ENCODE peak calls at places on chromosomes 4 and X, in five cellular contexts. One of them, this sample, is unnamed.

GRCh38 chrX:65910899-65911298 is 129.0 kb downstream of the VSIG4 start:
- DNase-seq in neuronal stem cell: no peak
- DNase-seq in trophoblast cell: no peak
- DNase-seq in H1: no peak
- DNase-seq in IMR-90: no peak
- DNase-seq in this sample: no peak

GRCh38 chr4:70903282-70903603 is 1.1 kb downstream of the MOB1B start:
- DNase-seq in neuronal stem cell: no peak
- DNase-seq in trophoblast cell: no peak
- DNase-seq in H1: no peak
- DNase-seq in IMR-90: no peak
- DNase-seq in this sample: peak; percentile 42

GRCh38 chrX:135345328-135345645 is 36.0 kb downstream of the ETDC start:
- DNase-seq in neuronal stem cell: no peak
- DNase-seq in trophoblast cell: no peak
- DNase-seq in H1: no peak
- DNase-seq in IMR-90: peak; percentile 49
- DNase-seq in this sample: peak; percentile 34

GRCh38 chr4:138911903-138912713 is 103.5 kb upstream of the NOCT start:
- DNase-seq in neuronal stem cell: no peak
- DNase-seq in trophoblast cell: no peak
- DNase-seq in H1: no peak
- DNase-seq in IMR-90: no peak
- DNase-seq in this sample: peak; percentile 43

GRCh38 chr4:142955501-142955900 is 109.4 kb upstream of the INPP4B start:
- DNase-seq in neuronal stem cell: no peak
- DNase-seq in trophoblast cell: no peak
- DNase-seq in H1: no peak
- DNase-seq in IMR-90: no peak
- DNase-seq in this sample: no peak

GRCh38 chr4:93764647-93765246 is 63.8 kb upstream of the ATOH1 start:
- DNase-seq in neuronal stem cell: peak; percentile 45
- DNase-seq in trophoblast cell: peak; percentile 85
- DNase-seq in H1: no peak
- DNase-seq in IMR-90: peak; percentile 44
- DNase-seq in this sample: peak; percentile 48

GRCh38 chrX:76454456-76454927 is 27.0 kb downstream of the MAGEE1 start:
- DNase-seq in neuronal stem cell: no peak
- DNase-seq in trophoblast cell: peak; percentile 44
- DNase-seq in H1: no peak
- DNase-seq in IMR-90: peak; percentile 9
- DNase-seq in this sample: peak; percentile 0

GRCh38 chrX:132958086-132958703 is at the start of gene HS6ST2:
- DNase-seq in neuronal stem cell: peak; percentile 27
- DNase-seq in trophoblast cell: peak; percentile 19
- DNase-seq in H1: no peak
- DNase-seq in IMR-90: no peak
- DNase-seq in this sample: peak; percentile 14

GRCh38 chr4:55554453-55555030 is 7.8 kb upstream of the CLOCK start:
- DNase-seq in neuronal stem cell: no peak
- DNase-seq in trophoblast cell: peak; percentile 29
- DNase-seq in H1: no peak
- DNase-seq in IMR-90: peak; percentile 71
- DNase-seq in this sample: peak; percentile 44

GRCh38 chr4:2878346-2878745 is 34.7 kb downstream of the ADD1 start:
- DNase-seq in neuronal stem cell: no peak
- DNase-seq in trophoblast cell: no peak
- DNase-seq in H1: no peak
- DNase-seq in IMR-90: no peak
- DNase-seq in this sample: no peak

GRCh38 chr4:152539556-152540292 is 3.8 kb upstream of the FBXW7 start:
- DNase-seq in neuronal stem cell: no peak
- DNase-seq in trophoblast cell: no peak
- DNase-seq in H1: no peak
- DNase-seq in IMR-90: no peak
- DNase-seq in this sample: no peak

GRCh38 chr4:18860836-18861530 is 839.4 kb upstream of the LCORL start:
- DNase-seq in neuronal stem cell: no peak
- DNase-seq in trophoblast cell: peak; percentile 50
- DNase-seq in H1: no peak
- DNase-seq in IMR-90: no peak
- DNase-seq in this sample: no peak

GRCh38 chrX:105695451-105695850 is 126.9 kb upstream of the NRK start:
- DNase-seq in neuronal stem cell: no peak
- DNase-seq in trophoblast cell: peak; percentile 80
- DNase-seq in H1: no peak
- DNase-seq in IMR-90: peak; percentile 20
- DNase-seq in this sample: peak; percentile 44

GRCh38 chr4:99293357-99293756 is 2.6 kb upstream of the ADH1A start:
- DNase-seq in neuronal stem cell: no peak
- DNase-seq in trophoblast cell: no peak
- DNase-seq in H1: no peak
- DNase-seq in IMR-90: no peak
- DNase-seq in this sample: no peak

GRCh38 chr4:138010639-138011038 is 231.5 kb downstream of the SLC7A11 start:
- DNase-seq in neuronal stem cell: no peak
- DNase-seq in trophoblast cell: no peak
- DNase-seq in H1: no peak
- DNase-seq in IMR-90: no peak
- DNase-seq in this sample: no peak

GRCh38 chr4:83548151-83548905 is 12.4 kb downstream of the GPAT3 start:
- DNase-seq in neuronal stem cell: no peak
- DNase-seq in trophoblast cell: peak; percentile 93
- DNase-seq in H1: peak; percentile 56
- DNase-seq in IMR-90: peak; percentile 97
- DNase-seq in this sample: peak; percentile 89

GRCh38 chr4:86834901-86835300 is 14.3 kb downstream of the SLC10A6 start:
- DNase-seq in neuronal stem cell: no peak
- DNase-seq in trophoblast cell: no peak
- DNase-seq in H1: no peak
- DNase-seq in IMR-90: peak; percentile 89
- DNase-seq in this sample: peak; percentile 89

GRCh38 chrX:115894087-115894486 is 276.5 kb upstream of the AGTR2 start:
- DNase-seq in neuronal stem cell: no peak
- DNase-seq in trophoblast cell: peak; percentile 41
- DNase-seq in H1: no peak
- DNase-seq in IMR-90: peak; percentile 33
- DNase-seq in this sample: no peak

GRCh38 chr4:13570916-13571315 is 26.6 kb upstream of the NKX3-2 start:
- DNase-seq in neuronal stem cell: no peak
- DNase-seq in trophoblast cell: no peak
- DNase-seq in H1: no peak
- DNase-seq in IMR-90: no peak
- DNase-seq in this sample: no peak

GRCh38 chrX:132086717-132087116 is 41.1 kb downstream of the FRMD7 start:
- DNase-seq in neuronal stem cell: no peak
- DNase-seq in trophoblast cell: peak; percentile 79
- DNase-seq in H1: no peak
- DNase-seq in IMR-90: no peak
- DNase-seq in this sample: peak; percentile 19

GRCh38 chr4:2069986-2070385 is 10.9 kb downstream of the NAT8L start:
- DNase-seq in neuronal stem cell: no peak
- DNase-seq in trophoblast cell: no peak
- DNase-seq in H1: no peak
- DNase-seq in IMR-90: no peak
- DNase-seq in this sample: no peak

GRCh38 chrX:106752101-106752678 is 25.7 kb downstream of the RNF128 start:
- DNase-seq in neuronal stem cell: no peak
- DNase-seq in trophoblast cell: peak; percentile 60
- DNase-seq in H1: no peak
- DNase-seq in IMR-90: peak; percentile 7
- DNase-seq in this sample: peak; percentile 8

GRCh38 chrX:120419465-120419864 is 49.6 kb downstream of the LAMP2 start:
- DNase-seq in neuronal stem cell: no peak
- DNase-seq in trophoblast cell: no peak
- DNase-seq in H1: no peak
- DNase-seq in IMR-90: no peak
- DNase-seq in this sample: no peak

GRCh38 chrX:24146283-24146865 is 3.2 kb upstream of the ZFX start:
- DNase-seq in neuronal stem cell: no peak
- DNase-seq in trophoblast cell: no peak
- DNase-seq in H1: no peak
- DNase-seq in IMR-90: peak; percentile 22
- DNase-seq in this sample: peak; percentile 32

GRCh38 chr4:101020956-101021355 is 326.4 kb downstream of the PPP3CA start:
- DNase-seq in neuronal stem cell: no peak
- DNase-seq in trophoblast cell: no peak
- DNase-seq in H1: no peak
- DNase-seq in IMR-90: peak; percentile 75
- DNase-seq in this sample: peak; percentile 79

GRCh38 chr4:142474398-142475087 is 371.6 kb downstream of the INPP4B start:
- DNase-seq in neuronal stem cell: no peak
- DNase-seq in trophoblast cell: peak; percentile 96
- DNase-seq in H1: no peak
- DNase-seq in IMR-90: peak; percentile 9
- DNase-seq in this sample: no peak

GRCh38 chrX:586351-586750 is 44.2 kb upstream of the SHOX start:
- DNase-seq in neuronal stem cell: no peak
- DNase-seq in trophoblast cell: no peak
- DNase-seq in H1: no peak
- DNase-seq in IMR-90: no peak
- DNase-seq in this sample: no peak

GRCh38 chr4:14771091-14771490 is 231.2 kb upstream of the CPEB2 start:
- DNase-seq in neuronal stem cell: no peak
- DNase-seq in trophoblast cell: no peak
- DNase-seq in H1: no peak
- DNase-seq in IMR-90: no peak
- DNase-seq in this sample: peak; percentile 6

GRCh38 chr4:27662426-27662825 is 801.8 kb downstream of the STIM2 start:
- DNase-seq in neuronal stem cell: no peak
- DNase-seq in trophoblast cell: no peak
- DNase-seq in H1: no peak
- DNase-seq in IMR-90: no peak
- DNase-seq in this sample: no peak

DNA sequence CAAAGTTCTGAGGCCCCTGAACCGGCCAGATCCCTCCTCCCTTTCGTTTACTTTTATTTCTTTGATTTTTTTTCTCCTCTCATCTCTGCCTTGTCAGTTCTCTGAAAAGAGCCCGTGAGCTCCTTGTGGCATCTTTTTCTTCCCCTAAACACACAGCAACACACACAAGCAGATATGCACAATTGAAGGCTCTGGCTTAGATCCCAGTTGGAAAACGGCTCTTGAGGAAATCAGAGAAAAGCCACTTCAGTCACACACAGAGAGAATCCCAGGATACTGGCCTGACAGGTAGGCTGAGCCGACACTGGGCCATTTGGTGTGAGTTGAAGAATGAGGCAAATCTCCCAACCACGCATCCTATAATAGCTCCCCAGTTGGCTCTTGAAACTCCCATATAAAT is 12.9 kb downstream of the DIPK2B start:
- DNase-seq in neuronal stem cell: no peak
- DNase-seq in trophoblast cell: no peak
- DNase-seq in H1: no peak
- DNase-seq in IMR-90: no peak
- DNase-seq in this sample: no peak
- H3K4me3 ChIP-seq in neuronal stem cell: no peak overlapping the region
- H3K4me3 ChIP-seq in trophoblast cell: no peak overlapping the region
- H3K4me3 ChIP-seq in H1: no peak overlapping the region
- H3K4me3 ChIP-seq in IMR-90: peak overlapping the region; percentile 80
- H3K4me3 ChIP-seq in this sample: no peak overlapping the region

DNA sequence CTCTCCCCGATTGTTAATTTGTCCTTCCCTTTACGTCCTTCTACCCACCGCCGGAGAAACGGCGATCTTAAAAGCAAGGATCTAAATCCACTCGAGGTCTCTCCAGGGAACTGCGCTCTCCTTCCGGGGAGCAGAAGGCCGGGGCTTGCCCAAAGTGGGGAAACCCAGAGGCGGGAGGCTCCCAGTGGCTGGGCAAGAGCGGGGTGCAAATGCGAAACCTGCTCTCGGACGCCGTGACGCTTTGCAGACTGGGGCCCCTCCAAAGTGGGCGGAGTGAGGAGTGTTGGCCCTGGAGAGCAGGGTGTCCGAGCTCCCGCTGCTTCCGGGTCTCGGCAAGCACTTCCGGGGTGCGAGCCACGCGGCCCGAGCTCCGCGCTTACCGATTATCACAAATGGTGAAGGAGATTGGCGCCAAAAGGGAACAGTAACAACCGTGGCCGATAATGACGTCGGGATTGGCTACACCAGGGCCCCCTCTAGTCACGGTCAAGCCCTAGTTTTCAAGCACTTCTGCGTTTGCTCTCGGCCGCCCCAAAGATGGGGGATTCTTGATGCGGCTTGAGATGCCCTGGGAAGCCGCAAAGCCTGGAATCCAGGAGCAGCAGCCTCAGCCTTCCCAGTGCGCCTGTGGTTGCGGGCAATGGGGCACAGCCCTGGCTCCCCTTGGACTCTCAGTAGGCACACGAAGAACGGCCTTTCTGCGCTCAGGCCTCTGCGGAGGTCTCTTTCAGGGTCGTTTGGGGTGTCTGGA is 29.0 kb downstream of the HAND2 start:
- DNase-seq in neuronal stem cell: no peak
- DNase-seq in trophoblast cell: no peak
- DNase-seq in H1: no peak
- DNase-seq in IMR-90: no peak
- DNase-seq in this sample: no peak
- H3K18ac ChIP-seq in neuronal stem cell: peak overlapping the region; percentile 63
- H3K18ac ChIP-seq in trophoblast cell: no peak overlapping the region
- H3K18ac ChIP-seq in H1: peak overlapping the region; percentile 88
- H3K18ac ChIP-seq in IMR-90: no peak overlapping the region
- H3K18ac ChIP-seq in this sample: no peak overlapping the region

GRCh38 chrX:75107863-75108509 is 48.1 kb downstream of the ABCB7 start:
- DNase-seq in neuronal stem cell: no peak
- DNase-seq in trophoblast cell: no peak
- DNase-seq in H1: no peak
- DNase-seq in IMR-90: no peak
- DNase-seq in this sample: no peak

DNA sequence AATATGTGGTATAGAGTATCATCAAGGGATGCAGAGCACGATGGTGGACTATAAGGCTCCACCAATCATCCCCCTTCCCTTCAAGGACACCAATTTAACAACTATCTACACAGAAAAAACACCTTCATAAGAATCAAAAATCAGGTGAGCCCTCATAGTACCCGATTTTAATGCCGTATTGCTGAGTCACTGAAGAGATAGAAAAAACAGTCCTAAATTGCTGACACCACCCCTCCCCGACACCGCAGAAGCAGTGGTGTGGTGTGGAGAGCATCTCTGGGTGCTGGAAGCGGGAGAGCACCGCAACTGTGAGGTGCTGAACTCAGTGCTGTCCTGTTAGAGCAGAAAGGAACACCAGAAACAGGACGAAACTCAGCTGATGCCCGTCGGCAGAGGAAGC is 49.3 kb downstream of the ABCB7 start:
- DNase-seq in neuronal stem cell: no peak
- DNase-seq in trophoblast cell: no peak
- DNase-seq in H1: no peak
- DNase-seq in IMR-90: no peak
- DNase-seq in this sample: no peak
- H3K9me3 ChIP-seq in neuronal stem cell: no peaks in the 10 kb centered on the region
- H3K9me3 ChIP-seq in trophoblast cell: no peaks in the 10 kb centered on the region
- H3K9me3 ChIP-seq in H1: no peaks in the 10 kb centered on the region
- H3K9me3 ChIP-seq in IMR-90: no peaks in the 10 kb centered on the region
- H3K9me3 ChIP-seq in this sample: no peaks in the 10 kb centered on the region

DNA sequence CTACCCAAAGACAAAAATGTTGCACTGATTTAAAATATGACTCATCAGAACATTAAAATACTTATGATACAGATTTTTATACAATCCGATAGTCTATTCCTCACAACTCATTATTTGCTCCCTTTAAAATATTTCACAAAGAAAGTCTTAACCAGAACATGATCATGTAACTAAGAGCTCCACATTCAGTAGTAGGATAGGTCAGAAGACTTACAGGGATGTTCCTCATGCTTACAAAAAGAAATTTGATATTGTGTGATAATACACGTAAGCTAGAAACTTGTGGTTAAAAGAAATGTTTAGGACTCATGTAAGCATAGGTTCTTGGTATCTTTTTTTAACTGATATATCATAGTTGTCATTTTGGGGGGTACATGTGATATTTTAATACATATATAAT is 235.9 kb downstream of the PALLD start:
- DNase-seq in neuronal stem cell: no peak
- DNase-seq in trophoblast cell: no peak
- DNase-seq in H1: no peak
- DNase-seq in IMR-90: peak; percentile 79
- DNase-seq in this sample: no peak
- H3K4me3 ChIP-seq in neuronal stem cell: no peak overlapping the region
- H3K4me3 ChIP-seq in trophoblast cell: no peak overlapping the region
- H3K4me3 ChIP-seq in H1: no peak overlapping the region
- H3K4me3 ChIP-seq in IMR-90: no peak overlapping the region
- H3K4me3 ChIP-seq in this sample: no peak overlapping the region

This sample was measured in mesenchymal stem cell.